ENCODE peak calls at places on chromosomes 2 and 18, in five cellular contexts. One of them, this sample, is unnamed.

GRCh38 chr2:149573760-149574159 is 13.8 kb downstream of the MMADHC start:
- DNase-seq in fibroblast of pulmonary artery: peak; percentile 16
- DNase-seq in EH: peak; percentile 34
- DNase-seq in brain microvascular endothelial cell: no peak
- DNase-seq in NAMALWA: peak; percentile 25
- DNase-seq in this sample: peak; percentile 22

GRCh38 chr2:26605195-26605968 is 35.8 kb downstream of the CIB4 start:
- DNase-seq in NAMALWA: peak; percentile 67
- DNase-seq in fibroblast of pulmonary artery: peak; percentile 64
- DNase-seq in EH: peak; percentile 57
- DNase-seq in brain microvascular endothelial cell: peak; percentile 40
- DNase-seq in this sample: peak; percentile 46

GRCh38 chr2:241774419-241775222 is 2.0 kb upstream of the GAL3ST2 start:
- DNase-seq in NAMALWA: no peak
- DNase-seq in EH: peak; percentile 76
- DNase-seq in fibroblast of pulmonary artery: peak; percentile 41
- DNase-seq in brain microvascular endothelial cell: peak; percentile 73
- DNase-seq in this sample: peak; percentile 79

GRCh38 chr2:166239548-166239947 is 111.7 kb upstream of the SCN1A start:
- DNase-seq in EH: peak; percentile 95
- DNase-seq in brain microvascular endothelial cell: peak; percentile 96
- DNase-seq in NAMALWA: no peak
- DNase-seq in fibroblast of pulmonary artery: peak; percentile 85
- DNase-seq in this sample: peak; percentile 47

GRCh38 chr2:29014811-29015414 is 33.8 kb downstream of the TOGARAM2 start:
- DNase-seq in NAMALWA: no peak
- DNase-seq in EH: peak; percentile 48
- DNase-seq in fibroblast of pulmonary artery: peak; percentile 70
- DNase-seq in brain microvascular endothelial cell: peak; percentile 85
- DNase-seq in this sample: peak; percentile 78

GRCh38 chr2:175874291-175874690 is 127.8 kb downstream of the LNPK start:
- DNase-seq in brain microvascular endothelial cell: no peak
- DNase-seq in fibroblast of pulmonary artery: no peak
- DNase-seq in NAMALWA: no peak
- DNase-seq in EH: no peak
- DNase-seq in this sample: peak; percentile 35

GRCh38 chr2:72945450-72946019 is 28.2 kb downstream of the EMX1 start:
- DNase-seq in NAMALWA: no peak
- DNase-seq in brain microvascular endothelial cell: no peak
- DNase-seq in fibroblast of pulmonary artery: no peak
- DNase-seq in EH: no peak
- DNase-seq in this sample: no peak

GRCh38 chr18:48184118-48184517 is 225.1 kb downstream of the ZBTB7C start:
- DNase-seq in NAMALWA: no peak
- DNase-seq in EH: no peak
- DNase-seq in brain microvascular endothelial cell: no peak
- DNase-seq in fibroblast of pulmonary artery: no peak
- DNase-seq in this sample: no peak

GRCh38 chr2:6772366-6772710 is 93.4 kb downstream of the CMPK2 start:
- DNase-seq in EH: peak; percentile 37
- DNase-seq in NAMALWA: no peak
- DNase-seq in brain microvascular endothelial cell: peak; percentile 16
- DNase-seq in fibroblast of pulmonary artery: no peak
- DNase-seq in this sample: no peak

GRCh38 chr2:197107291-197108269 is 181.1 kb upstream of the PGAP1 start:
- DNase-seq in NAMALWA: no peak
- DNase-seq in EH: peak; percentile 80
- DNase-seq in fibroblast of pulmonary artery: peak; percentile 69
- DNase-seq in brain microvascular endothelial cell: peak; percentile 56
- DNase-seq in this sample: peak; percentile 78

GRCh38 chr18:44411971-44412370 is 268.7 kb upstream of the SETBP1 start:
- DNase-seq in brain microvascular endothelial cell: no peak
- DNase-seq in NAMALWA: no peak
- DNase-seq in EH: peak; percentile 28
- DNase-seq in fibroblast of pulmonary artery: no peak
- DNase-seq in this sample: peak; percentile 5

GRCh38 chr2:1910562-1911256 is 166.4 kb upstream of the PXDN start:
- DNase-seq in NAMALWA: no peak
- DNase-seq in brain microvascular endothelial cell: peak; percentile 43
- DNase-seq in fibroblast of pulmonary artery: peak; percentile 20
- DNase-seq in EH: peak; percentile 21
- DNase-seq in this sample: no peak

GRCh38 chr2:202238234-202239197 is at the start of gene SUMO1:
- DNase-seq in brain microvascular endothelial cell: peak; percentile 82
- DNase-seq in EH: peak; percentile 87
- DNase-seq in NAMALWA: peak; percentile 97
- DNase-seq in fibroblast of pulmonary artery: peak; percentile 89
- DNase-seq in this sample: peak; percentile 91

GRCh38 chr2:62787381-62787780 is 81.9 kb downstream of the EHBP1 start:
- DNase-seq in fibroblast of pulmonary artery: peak; percentile 76
- DNase-seq in NAMALWA: peak; percentile 63
- DNase-seq in EH: peak; percentile 62
- DNase-seq in brain microvascular endothelial cell: peak; percentile 10
- DNase-seq in this sample: peak; percentile 47

GRCh38 chr2:228417526-228417925 is 236.0 kb upstream of the SPHKAP start:
- DNase-seq in fibroblast of pulmonary artery: no peak
- DNase-seq in NAMALWA: no peak
- DNase-seq in EH: peak; percentile 24
- DNase-seq in brain microvascular endothelial cell: no peak
- DNase-seq in this sample: no peak

GRCh38 chr2:54209379-54209778 is 46.6 kb downstream of the TSPYL6 start:
- DNase-seq in fibroblast of pulmonary artery: no peak
- DNase-seq in brain microvascular endothelial cell: no peak
- DNase-seq in NAMALWA: no peak
- DNase-seq in EH: no peak
- DNase-seq in this sample: no peak

GRCh38 chr2:42792583-42793313 is at the start of gene HAAO:
- DNase-seq in NAMALWA: no peak
- DNase-seq in fibroblast of pulmonary artery: no peak
- DNase-seq in EH: no peak
- DNase-seq in brain microvascular endothelial cell: no peak
- DNase-seq in this sample: no peak

GRCh38 chr18:51811883-51812282 is 528.1 kb upstream of the DCC start:
- DNase-seq in fibroblast of pulmonary artery: no peak
- DNase-seq in NAMALWA: no peak
- DNase-seq in brain microvascular endothelial cell: no peak
- DNase-seq in EH: no peak
- DNase-seq in this sample: no peak

GRCh38 chr18:9535430-9535972 is 60.2 kb downstream of the RALBP1 start:
- DNase-seq in fibroblast of pulmonary artery: peak; percentile 84
- DNase-seq in brain microvascular endothelial cell: peak; percentile 94
- DNase-seq in EH: peak; percentile 98
- DNase-seq in NAMALWA: no peak
- DNase-seq in this sample: no peak

GRCh38 chr18:13136689-13137040 is 81.9 kb upstream of the LDLRAD4 start:
- DNase-seq in fibroblast of pulmonary artery: no peak
- DNase-seq in brain microvascular endothelial cell: no peak
- DNase-seq in EH: peak; percentile 22
- DNase-seq in NAMALWA: no peak
- DNase-seq in this sample: peak; percentile 25

GRCh38 chr18:51943281-51943680 is 396.7 kb upstream of the DCC start:
- DNase-seq in fibroblast of pulmonary artery: no peak
- DNase-seq in brain microvascular endothelial cell: no peak
- DNase-seq in NAMALWA: no peak
- DNase-seq in EH: no peak
- DNase-seq in this sample: no peak

GRCh38 chr2:167857406-167857805 is 390.0 kb downstream of the STK39 start:
- DNase-seq in EH: no peak
- DNase-seq in NAMALWA: no peak
- DNase-seq in brain microvascular endothelial cell: no peak
- DNase-seq in fibroblast of pulmonary artery: no peak
- DNase-seq in this sample: no peak

GRCh38 chr2:105114551-105114950 is 76.7 kb downstream of the MRPS9 start:
- DNase-seq in fibroblast of pulmonary artery: peak; percentile 77
- DNase-seq in EH: peak; percentile 70
- DNase-seq in NAMALWA: peak; percentile 66
- DNase-seq in brain microvascular endothelial cell: peak; percentile 36
- DNase-seq in this sample: peak; percentile 58

GRCh38 chr2:223979730-223980396 is 22.6 kb downstream of the MRPL44 start:
- DNase-seq in EH: no peak
- DNase-seq in NAMALWA: no peak
- DNase-seq in brain microvascular endothelial cell: peak; percentile 10
- DNase-seq in fibroblast of pulmonary artery: no peak
- DNase-seq in this sample: peak; percentile 54

GRCh38 chr2:121999273-121999672 is 243.8 kb downstream of the TSN start:
- DNase-seq in NAMALWA: no peak
- DNase-seq in fibroblast of pulmonary artery: peak; percentile 33
- DNase-seq in EH: peak; percentile 75
- DNase-seq in brain microvascular endothelial cell: peak; percentile 73
- DNase-seq in this sample: no peak

GRCh38 chr2:235131334-235132305 is 179.8 kb downstream of the SH3BP4 start:
- DNase-seq in fibroblast of pulmonary artery: no peak
- DNase-seq in brain microvascular endothelial cell: no peak
- DNase-seq in EH: no peak
- DNase-seq in NAMALWA: no peak
- DNase-seq in this sample: no peak

GRCh38 chr2:165277860-165278656 is 38.8 kb downstream of the SCN2A start:
- DNase-seq in fibroblast of pulmonary artery: no peak
- DNase-seq in brain microvascular endothelial cell: no peak
- DNase-seq in NAMALWA: no peak
- DNase-seq in EH: no peak
- DNase-seq in this sample: no peak

GRCh38 chr2:184178229-184178628 is 420.1 kb upstream of the ZNF804A start:
- DNase-seq in fibroblast of pulmonary artery: no peak
- DNase-seq in EH: no peak
- DNase-seq in brain microvascular endothelial cell: no peak
- DNase-seq in NAMALWA: no peak
- DNase-seq in this sample: no peak

GRCh38 chr18:48854780-48855179 is 96.0 kb downstream of the SMAD7 start:
- DNase-seq in brain microvascular endothelial cell: no peak
- DNase-seq in NAMALWA: no peak
- DNase-seq in fibroblast of pulmonary artery: no peak
- DNase-seq in EH: no peak
- DNase-seq in this sample: no peak

GRCh38 chr2:85813211-85813977 is 59.6 kb downstream of the ATOH8 start:
- DNase-seq in brain microvascular endothelial cell: no peak
- DNase-seq in EH: no peak
- DNase-seq in fibroblast of pulmonary artery: no peak
- DNase-seq in NAMALWA: no peak
- DNase-seq in this sample: no peak

GRCh38 chr2:236998250-236998649 is 87.4 kb upstream of the COPS8 start:
- DNase-seq in fibroblast of pulmonary artery: peak; percentile 38
- DNase-seq in NAMALWA: no peak
- DNase-seq in brain microvascular endothelial cell: no peak
- DNase-seq in EH: peak; percentile 33
- DNase-seq in this sample: no peak

GRCh38 chr2:187438459-187438858 is 9.6 kb downstream of the CALCRL start:
- DNase-seq in brain microvascular endothelial cell: no peak
- DNase-seq in EH: no peak
- DNase-seq in NAMALWA: no peak
- DNase-seq in fibroblast of pulmonary artery: no peak
- DNase-seq in this sample: no peak

GRCh38 chr2:120423167-120423943 is 77.4 kb downstream of the INHBB start:
- DNase-seq in brain microvascular endothelial cell: no peak
- DNase-seq in EH: peak; percentile 11
- DNase-seq in fibroblast of pulmonary artery: peak; percentile 6
- DNase-seq in NAMALWA: no peak
- DNase-seq in this sample: no peak

GRCh38 chr18:59988098-59988706 is 88.4 kb downstream of the PMAIP1 start:
- DNase-seq in fibroblast of pulmonary artery: peak; percentile 78
- DNase-seq in brain microvascular endothelial cell: peak; percentile 17
- DNase-seq in EH: peak; percentile 67
- DNase-seq in NAMALWA: peak; percentile 70
- DNase-seq in this sample: peak; percentile 50

GRCh38 chr2:179898873-179899272 is 37.5 kb upstream of the ZNF385B start:
- DNase-seq in brain microvascular endothelial cell: peak; percentile 39
- DNase-seq in fibroblast of pulmonary artery: peak; percentile 37
- DNase-seq in EH: peak; percentile 50
- DNase-seq in NAMALWA: peak; percentile 95
- DNase-seq in this sample: peak; percentile 24

GRCh38 chr2:27461118-27461517 is 18.9 kb downstream of the KRTCAP3 start:
- DNase-seq in brain microvascular endothelial cell: no peak
- DNase-seq in fibroblast of pulmonary artery: no peak
- DNase-seq in EH: no peak
- DNase-seq in NAMALWA: no peak
- DNase-seq in this sample: no peak

GRCh38 chr2:53202063-53202462 is 565.5 kb upstream of the CHAC2 start:
- DNase-seq in NAMALWA: no peak
- DNase-seq in EH: peak; percentile 53
- DNase-seq in brain microvascular endothelial cell: peak; percentile 47
- DNase-seq in fibroblast of pulmonary artery: peak; percentile 73
- DNase-seq in this sample: peak; percentile 65

GRCh38 chr2:35080231-35080905 is 1275.2 kb upstream of the CRIM1 start:
- DNase-seq in brain microvascular endothelial cell: no peak
- DNase-seq in EH: no peak
- DNase-seq in NAMALWA: no peak
- DNase-seq in fibroblast of pulmonary artery: no peak
- DNase-seq in this sample: no peak

GRCh38 chr2:174465327-174465726 is 21.5 kb downstream of the GPR155 start:
- DNase-seq in NAMALWA: no peak
- DNase-seq in brain microvascular endothelial cell: no peak
- DNase-seq in fibroblast of pulmonary artery: peak; percentile 20
- DNase-seq in EH: peak; percentile 40
- DNase-seq in this sample: no peak

GRCh38 chr2:191064590-191064989 is 50.6 kb upstream of the STAT1 start:
- DNase-seq in fibroblast of pulmonary artery: no peak
- DNase-seq in NAMALWA: no peak
- DNase-seq in EH: no peak
- DNase-seq in brain microvascular endothelial cell: no peak
- DNase-seq in this sample: no peak